ENCODE peak calls at places on chromosome 7, in six cellular contexts. F is cardiac muscle cell; C is choroid plexus epithelial cell; S is naive thymus-derived CD4-positive, alpha-beta T cell; G is brain microvascular endothelial cell; B is pancreas. D is an unnamed sample.

GRCh38 chr7:22330903-22331302 is 26.1 kb downstream of the RAPGEF5 start:
- DNase-seq in F (no peak), B (no peak), G (no peak), C (no peak), S (no peak), D (no peak)

GRCh38 chr7:44288811-44289340 is 36.5 kb downstream of the CAMK2B start:
- DNase-seq in S (peak; percentile 1), F (no peak), G (no peak), C (no peak), B (no peak), D (no peak)

GRCh38 chr7:46170021-46170420 is 248.9 kb upstream of the IGFBP3 start:
- DNase-seq in G (no peak), C (no peak), B (no peak), S (no peak), F (no peak), D (no peak)

GRCh38 chr7:159023746-159024145 is 120.9 kb downstream of the VIPR2 start:
- DNase-seq in F (no peak), G (no peak), C (no peak), B (no peak), S (no peak), D (no peak)

GRCh38 chr7:79212334-79212733 is 241.1 kb downstream of the MAGI2 start:
- DNase-seq in S (no peak), G (no peak), B (no peak), C (no peak), F (no peak), D (no peak)

GRCh38 chr7:151436446-151437162 is 3.3 kb downstream of the CRYGN start:
- DNase-seq in S (no peak), G (no peak), C (no peak), B (no peak), F (peak; percentile 53), D (no peak)

GRCh38 chr7:2007526-2007925 is 225.2 kb downstream of the MAD1L1 start:
- DNase-seq in C (no peak), G (no peak), B (no peak), S (no peak), F (no peak), D (no peak)

GRCh38 chr7:64951250-64951848 is 39.5 kb downstream of the ZNF117 start:
- DNase-seq in G (peak; percentile 44), B (no peak), S (no peak), C (peak; percentile 76), F (peak; percentile 56), D (peak; percentile 44)

GRCh38 chr7:139673230-139673629 is 104.6 kb downstream of the HIPK2 start:
- DNase-seq in B (no peak), C (peak; percentile 45), F (peak; percentile 52), G (no peak), S (no peak), D (peak; percentile 94)

GRCh38 chr7:37411444-37412034 is 37.1 kb downstream of the ELMO1 start:
- DNase-seq in S (no peak), B (no peak), G (no peak), F (no peak), C (no peak), D (no peak)

GRCh38 chr7:131890191-131890590 is 333.8 kb upstream of the PODXL start:
- DNase-seq in S (no peak), B (no peak), C (no peak), F (no peak), G (no peak), D (no peak)

GRCh38 chr7:114140561-114140960 is 221.8 kb upstream of the PPP1R3A start:
- DNase-seq in G (no peak), C (no peak), S (no peak), F (no peak), B (no peak), D (no peak)

GRCh38 chr7:1197997-1198632 is 34.6 kb upstream of the UNCX start:
- DNase-seq in F (no peak), S (no peak), C (peak; percentile 55), B (no peak), G (peak; percentile 14), D (no peak)

GRCh38 chr7:932651-932975 is 21.9 kb downstream of the ADAP1 start:
- DNase-seq in B (peak; percentile 15), F (no peak), C (no peak), S (no peak), G (no peak), D (no peak)

GRCh38 chr7:2523461-2523905 is 3.9 kb downstream of the LFNG start:
- DNase-seq in S (no peak), F (no peak), C (no peak), G (no peak), B (peak; percentile 86), D (no peak)

GRCh38 chr7:5690931-5691461 is 90.5 kb downstream of the RNF216 start:
- DNase-seq in B (no peak), G (peak; percentile 6), C (no peak), S (no peak), F (no peak), D (peak; percentile 70)

GRCh38 chr7:2820508-2820934 is 23.6 kb downstream of the GNA12 start:
- DNase-seq in G (peak; percentile 98), S (no peak), B (peak; percentile 49), F (no peak), C (peak; percentile 98), D (no peak)

GRCh38 chr7:94368371-94368791 is 26.3 kb upstream of the COL1A2 start:
- DNase-seq in F (no peak), C (peak; percentile 96), B (no peak), S (no peak), G (peak; percentile 75), D (no peak)

GRCh38 chr7:135129579-135129978 is 18.3 kb upstream of the TMEM140 start:
- DNase-seq in F (no peak), S (no peak), G (no peak), B (no peak), C (no peak), D (no peak)

GRCh38 chr7:143519411-143520131 is 41.9 kb downstream of the TAS2R41 start:
- DNase-seq in B (no peak), G (peak; percentile 92), S (no peak), F (no peak), C (peak; percentile 96), D (no peak)

GRCh38 chr7:106313456-106313891 is 28.7 kb upstream of the NAMPT start:
- DNase-seq in B (no peak), S (no peak), G (peak; percentile 79), F (no peak), C (peak; percentile 84), D (no peak)

GRCh38 chr7:148337166-148337565 is 253.4 kb upstream of the C7orf33 start:
- DNase-seq in B (no peak), F (no peak), G (no peak), S (no peak), C (no peak), D (no peak)

GRCh38 chr7:148337566-148337965 is 253.0 kb upstream of the C7orf33 start:
- DNase-seq in B (no peak), G (no peak), C (no peak), F (no peak), S (no peak), D (no peak)

GRCh38 chr7:148336411-148336810 is 254.2 kb upstream of the C7orf33 start:
- DNase-seq in S (no peak), F (no peak), G (no peak), C (no peak), B (no peak), D (no peak)

GRCh38 chr7:148340438-148340837 is 250.1 kb upstream of the C7orf33 start:
- DNase-seq in G (no peak), S (no peak), B (no peak), F (no peak), C (no peak), D (no peak)

DNA sequence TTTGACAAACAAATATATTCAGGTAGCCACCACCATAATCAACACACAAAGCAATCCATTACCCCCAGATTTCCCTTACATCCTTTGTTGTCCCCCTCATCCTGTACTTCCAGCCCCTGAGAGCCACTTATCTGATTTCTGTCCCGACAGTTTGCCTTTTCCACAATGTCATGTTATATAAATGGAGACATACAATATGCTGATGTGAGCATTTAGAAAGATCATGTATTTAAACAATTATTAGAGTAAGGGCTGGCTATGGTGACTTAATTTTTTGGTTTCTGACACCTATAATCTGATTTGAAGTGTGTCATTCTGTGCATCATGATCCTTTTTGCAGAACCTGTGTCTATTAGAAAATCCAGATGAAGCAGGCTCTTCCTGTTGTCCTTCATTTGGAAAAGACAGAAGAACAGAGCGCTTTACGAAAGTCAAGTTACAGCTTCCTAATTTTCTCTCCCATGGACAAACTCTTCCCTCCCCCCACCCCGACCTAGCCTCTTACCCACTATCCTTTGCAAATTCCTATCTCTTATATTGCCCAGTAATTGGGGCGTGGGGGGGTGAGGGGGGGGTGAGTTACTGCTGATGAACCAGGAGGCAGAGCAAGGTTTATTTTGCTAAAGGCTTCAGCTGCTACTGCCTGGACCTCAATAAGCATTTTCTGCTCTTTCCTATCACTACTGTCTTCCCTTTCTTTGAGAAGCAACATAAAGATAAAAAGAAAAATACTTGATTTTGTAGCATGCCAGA is 252.4 kb upstream of the C7orf33 start:
- DNase-seq in F (no peak), B (no peak), S (no peak), C (no peak), G (no peak), D (no peak)
- H3K4me3 ChIP-seq in F (no peak overlapping the region), B (no peak overlapping the region), S (no peak overlapping the region), C (no peak overlapping the region), G (no peak overlapping the region), D (no peak overlapping the region)

GRCh38 chr7:116211913-116212596 is 1.7 kb downstream of the TES start:
- DNase-seq in S (no peak), F (no peak), G (no peak), B (no peak), C (peak; percentile 77), D (peak; percentile 11)

GRCh38 chr7:116212859-116213258 is 2.5 kb downstream of the TES start:
- DNase-seq in B (no peak), F (no peak), C (peak; percentile 67), G (no peak), S (no peak), D (no peak)

GRCh38 chr7:116215550-116215949 is 5.2 kb downstream of the TES start:
- DNase-seq in G (peak; percentile 59), F (no peak), B (no peak), C (peak; percentile 60), S (no peak), D (no peak)

GRCh38 chr7:116214921-116215320 is 4.6 kb downstream of the TES start:
- DNase-seq in S (no peak), G (no peak), B (no peak), F (no peak), C (no peak), D (no peak)

GRCh38 chr7:116213361-116214155 is 3.2 kb downstream of the TES start:
- DNase-seq in C (peak; percentile 87), B (no peak), G (peak; percentile 64), F (no peak), S (no peak), D (no peak)
- H3K4me3 ChIP-seq in C (peak overlapping the region; percentile 83), B (no peak overlapping the region), G (no peak overlapping the region), F (no peak overlapping the region), S (peak overlapping the region; percentile 92), D (peak overlapping the region; percentile 83)

DNA sequence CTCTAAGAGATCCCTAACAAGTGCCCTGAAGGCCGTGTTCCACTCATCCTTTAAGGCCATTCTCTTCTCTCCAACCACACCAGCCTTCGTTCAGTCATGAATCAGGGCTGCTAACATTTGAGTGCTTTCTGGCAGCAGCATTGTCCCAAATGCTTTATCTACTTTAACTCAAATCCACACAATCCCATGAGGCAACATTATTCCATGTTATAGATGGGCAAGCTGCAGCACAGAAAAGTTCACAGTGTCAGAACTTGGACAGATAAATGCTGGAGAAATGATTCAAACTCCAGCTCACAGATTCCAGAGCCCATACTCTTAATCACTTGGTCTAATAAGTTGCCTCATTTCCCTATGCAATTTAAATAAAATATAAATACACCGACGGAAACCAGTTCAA is 73.5 kb downstream of the MALSU1 start:
- DNase-seq in S (no peak), B (no peak), G (no peak), F (no peak), C (no peak), D (no peak)
- H3K4me3 ChIP-seq in S (no peak overlapping the region), B (no peak overlapping the region), G (no peak overlapping the region), F (no peak overlapping the region), C (no peak overlapping the region), D (no peak overlapping the region)

GRCh38 chr7:157279973-157280841 is 56.6 kb upstream of the DNAJB6 start:
- DNase-seq in B (no peak), C (no peak), F (no peak), S (no peak), G (no peak), D (no peak)
- H3K4me3 ChIP-seq in B (no peak overlapping the region), C (peak overlapping the region; percentile 52), F (no peak overlapping the region), S (no peak overlapping the region), G (peak overlapping the region; percentile 43), D (peak overlapping the region; percentile 50)

D was measured in GM12865.